ENCODE peak calls at places on chromosomes 3 and 15, in four cellular contexts. O, G, C and Q are unnamed samples.

GRCh38 chr15:73737506-73737905 is 15.6 kb downstream of the INSYN1 start:
- DNase-seq in O (no peak), G (no peak), C (no peak), Q (no peak)

GRCh38 chr15:31402511-31403056 is 75.9 kb downstream of the KLF13 start:
- DNase-seq in O (no peak), G (peak), C (no peak), Q (no peak)

GRCh38 chr15:84987949-84988624 is 6.4 kb downstream of the PDE8A start:
- DNase-seq in O (no peak), G (no peak), C (no peak), Q (no peak)

GRCh38 chr3:172655388-172655787 is 55.5 kb downstream of the NCEH1 start:
- DNase-seq in O (no peak), G (no peak), C (no peak), Q (no peak)

GRCh38 chr15:52006702-52007340 is 12.2 kb upstream of the MAPK6 start:
- DNase-seq in O (no peak), G (no peak), C (no peak), Q (no peak)

GRCh38 chr3:51384145-51384729 is 854 bp upstream of the MANF start:
- DNase-seq in O (no peak), G (peak), C (peak), Q (no peak)

GRCh38 chr3:138365991-138366759 is 17.8 kb downstream of the MRAS start:
- DNase-seq in O (no peak), G (no peak), C (no peak), Q (no peak)

GRCh38 chr3:179292440-179292839 is 30.4 kb upstream of the ZNF639 start:
- DNase-seq in O (no peak), G (no peak), C (no peak), Q (no peak)

GRCh38 chr15:24772709-24773373 is 97.3 kb downstream of the NPAP1 start:
- DNase-seq in O (peak), G (peak), C (peak), Q (peak)

GRCh38 chr15:52208306-52208946 is 17.2 kb upstream of the GNB5 start:
- DNase-seq in O (peak), G (peak), C (no peak), Q (peak)

GRCh38 chr3:157066335-157067071 is 93.4 kb downstream of the CCNL1 start:
- DNase-seq in O (no peak), G (peak), C (peak), Q (peak)

GRCh38 chr15:88512606-88513005 is 33.9 kb downstream of the DET1 start:
- DNase-seq in O (no peak), G (no peak), C (no peak), Q (no peak)

GRCh38 chr3:119600732-119601131 is 3.0 kb downstream of the PLA1A start:
- DNase-seq in O (no peak), G (no peak), C (no peak), Q (no peak)

GRCh38 chr3:41267975-41268640 is 68.8 kb downstream of the CTNNB1 start:
- DNase-seq in O (no peak), G (peak), C (no peak), Q (no peak)

GRCh38 chr3:154060606-154061380 is 60.4 kb upstream of the ARHGEF26 start:
- DNase-seq in O (no peak), G (peak), C (peak), Q (peak)

GRCh38 chr3:114508976-114509375 is 215.1 kb downstream of the TIGIT start:
- DNase-seq in O (no peak), G (peak), C (no peak), Q (no peak)

GRCh38 chr3:116051040-116051439 is 394.2 kb downstream of the LSAMP start:
- DNase-seq in O (no peak), G (no peak), C (no peak), Q (peak)

GRCh38 chr3:11539218-11539617 is 104.5 kb downstream of the VGLL4 start:
- DNase-seq in O (no peak), G (no peak), C (no peak), Q (no peak)

GRCh38 chr3:47433796-47434195 is 41.9 kb downstream of the SCAP start:
- DNase-seq in O (no peak), G (no peak), C (no peak), Q (no peak)

GRCh38 chr3:126259411-126260391 is 79.3 kb upstream of the ALDH1L1 start:
- DNase-seq in O (peak), G (peak), C (peak), Q (peak)

GRCh38 chr3:161389445-161390036 is 18.2 kb upstream of the SPTSSB start:
- DNase-seq in O (no peak), G (no peak), C (no peak), Q (no peak)

GRCh38 chr3:71310595-71311319 is 272.8 kb downstream of the FOXP1 start:
- DNase-seq in O (no peak), G (peak), C (no peak), Q (peak)

GRCh38 chr3:174202561-174202960 is 656.6 kb upstream of the NAALADL2 start:
- DNase-seq in O (no peak), G (no peak), C (no peak), Q (no peak)

GRCh38 chr3:141575879-141576743 is 89.3 kb downstream of the RASA2 start:
- DNase-seq in O (no peak), G (peak), C (no peak), Q (peak)

GRCh38 chr3:130849111-130849552 is 44.8 kb upstream of the ATP2C1 start:
- DNase-seq in O (peak), G (no peak), C (no peak), Q (no peak)

GRCh38 chr3:71429610-71429988 is 153.9 kb downstream of the FOXP1 start:
- DNase-seq in O (no peak), G (no peak), C (no peak), Q (no peak)

GRCh38 chr15:94252906-94253305 is 21.5 kb downstream of the MCTP2 start:
- DNase-seq in O (no peak), G (no peak), C (no peak), Q (no peak)